ENCODE peak calls at places on chromosomes 12 and 14, in six cellular contexts. One of them, this sample, is unnamed.

GRCh38 chr14:99502989-99503421 is 21.8 kb downstream of the CCNK start:
- DNase-seq in stromal cell of bone marrow: no peak
- DNase-seq in naive thymus-derived CD4-positive, alpha-beta T cell: no peak
- DNase-seq in ACHN: no peak
- DNase-seq in NCI-H774: no peak
- DNase-seq in mesenteric fat pad: no peak
- DNase-seq in this sample: no peak

GRCh38 chr12:4505381-4505986 is 33.2 kb upstream of the RAD51AP1 start:
- DNase-seq in naive thymus-derived CD4-positive, alpha-beta T cell: no peak
- DNase-seq in NCI-H774: no peak
- DNase-seq in stromal cell of bone marrow: no peak
- DNase-seq in ACHN: no peak
- DNase-seq in mesenteric fat pad: no peak
- DNase-seq in this sample: no peak

GRCh38 chr14:96894966-96895365 is 97.8 kb downstream of the VRK1 start:
- DNase-seq in NCI-H774: no peak
- DNase-seq in naive thymus-derived CD4-positive, alpha-beta T cell: no peak
- DNase-seq in mesenteric fat pad: no peak
- DNase-seq in ACHN: peak
- DNase-seq in stromal cell of bone marrow: no peak
- DNase-seq in this sample: no peak

GRCh38 chr14:64439141-64439540 is 26.2 kb upstream of the AKAP5 start:
- DNase-seq in naive thymus-derived CD4-positive, alpha-beta T cell: no peak
- DNase-seq in mesenteric fat pad: no peak
- DNase-seq in NCI-H774: no peak
- DNase-seq in ACHN: no peak
- DNase-seq in stromal cell of bone marrow: no peak
- DNase-seq in this sample: no peak

GRCh38 chr12:12559699-12560296 is 2.9 kb downstream of the DUSP16 start:
- DNase-seq in naive thymus-derived CD4-positive, alpha-beta T cell: no peak
- DNase-seq in NCI-H774: no peak
- DNase-seq in ACHN: no peak
- DNase-seq in mesenteric fat pad: no peak
- DNase-seq in stromal cell of bone marrow: no peak
- DNase-seq in this sample: no peak

GRCh38 chr12:54723653-54724256 is 75.6 kb upstream of the DCD start:
- DNase-seq in mesenteric fat pad: no peak
- DNase-seq in stromal cell of bone marrow: peak
- DNase-seq in ACHN: peak
- DNase-seq in naive thymus-derived CD4-positive, alpha-beta T cell: peak
- DNase-seq in NCI-H774: peak
- DNase-seq in this sample: peak

GRCh38 chr12:66648336-66648735 is 30.5 kb downstream of the GRIP1 start:
- DNase-seq in ACHN: peak
- DNase-seq in mesenteric fat pad: no peak
- DNase-seq in NCI-H774: peak
- DNase-seq in naive thymus-derived CD4-positive, alpha-beta T cell: no peak
- DNase-seq in stromal cell of bone marrow: no peak
- DNase-seq in this sample: no peak

GRCh38 chr14:90607141-90607540 is 209.1 kb downstream of the TTC7B start:
- DNase-seq in stromal cell of bone marrow: no peak
- DNase-seq in naive thymus-derived CD4-positive, alpha-beta T cell: no peak
- DNase-seq in ACHN: no peak
- DNase-seq in mesenteric fat pad: peak
- DNase-seq in NCI-H774: no peak
- DNase-seq in this sample: no peak

GRCh38 chr12:53806689-53807088 is 54.9 kb upstream of the CISTR start:
- DNase-seq in mesenteric fat pad: no peak
- DNase-seq in NCI-H774: no peak
- DNase-seq in ACHN: no peak
- DNase-seq in stromal cell of bone marrow: no peak
- DNase-seq in naive thymus-derived CD4-positive, alpha-beta T cell: no peak
- DNase-seq in this sample: no peak

GRCh38 chr14:88611878-88612277 is 49.0 kb downstream of the ZC3H14 start:
- DNase-seq in NCI-H774: no peak
- DNase-seq in stromal cell of bone marrow: no peak
- DNase-seq in naive thymus-derived CD4-positive, alpha-beta T cell: no peak
- DNase-seq in ACHN: no peak
- DNase-seq in mesenteric fat pad: no peak
- DNase-seq in this sample: no peak

GRCh38 chr12:11158885-11159444 is 12.0 kb upstream of the SMIM10L1 start:
- DNase-seq in naive thymus-derived CD4-positive, alpha-beta T cell: no peak
- DNase-seq in mesenteric fat pad: no peak
- DNase-seq in NCI-H774: no peak
- DNase-seq in stromal cell of bone marrow: no peak
- DNase-seq in ACHN: no peak
- DNase-seq in this sample: no peak

GRCh38 chr14:68571928-68572525 is 220.8 kb downstream of the ZFP36L1 start:
- DNase-seq in naive thymus-derived CD4-positive, alpha-beta T cell: no peak
- DNase-seq in ACHN: no peak
- DNase-seq in stromal cell of bone marrow: no peak
- DNase-seq in mesenteric fat pad: peak
- DNase-seq in NCI-H774: no peak
- DNase-seq in this sample: no peak

GRCh38 chr12:115912440-115912839 is 365.1 kb downstream of the MED13L start:
- DNase-seq in naive thymus-derived CD4-positive, alpha-beta T cell: no peak
- DNase-seq in ACHN: no peak
- DNase-seq in NCI-H774: no peak
- DNase-seq in mesenteric fat pad: no peak
- DNase-seq in stromal cell of bone marrow: no peak
- DNase-seq in this sample: no peak

GRCh38 chr14:68020999-68021663 is 201.6 kb downstream of the RAD51B start:
- DNase-seq in NCI-H774: no peak
- DNase-seq in stromal cell of bone marrow: no peak
- DNase-seq in mesenteric fat pad: no peak
- DNase-seq in naive thymus-derived CD4-positive, alpha-beta T cell: no peak
- DNase-seq in ACHN: no peak
- DNase-seq in this sample: no peak

GRCh38 chr12:94266390-94266789 is 118.0 kb downstream of the PLXNC1 start:
- DNase-seq in NCI-H774: no peak
- DNase-seq in naive thymus-derived CD4-positive, alpha-beta T cell: no peak
- DNase-seq in stromal cell of bone marrow: no peak
- DNase-seq in mesenteric fat pad: no peak
- DNase-seq in ACHN: no peak
- DNase-seq in this sample: no peak

GRCh38 chr12:102016472-102016871 is 45.3 kb downstream of the WASHC3 start:
- DNase-seq in stromal cell of bone marrow: no peak
- DNase-seq in NCI-H774: no peak
- DNase-seq in ACHN: no peak
- DNase-seq in mesenteric fat pad: no peak
- DNase-seq in naive thymus-derived CD4-positive, alpha-beta T cell: no peak
- DNase-seq in this sample: no peak

GRCh38 chr12:56157201-56158028 is 744 bp upstream of the MYL6 start:
- DNase-seq in naive thymus-derived CD4-positive, alpha-beta T cell: peak
- DNase-seq in stromal cell of bone marrow: peak
- DNase-seq in mesenteric fat pad: no peak
- DNase-seq in ACHN: peak
- DNase-seq in NCI-H774: peak
- DNase-seq in this sample: peak

GRCh38 chr12:89040146-89040964 is 311.9 kb downstream of the DUSP6 start:
- DNase-seq in stromal cell of bone marrow: peak
- DNase-seq in NCI-H774: no peak
- DNase-seq in naive thymus-derived CD4-positive, alpha-beta T cell: peak
- DNase-seq in mesenteric fat pad: no peak
- DNase-seq in ACHN: no peak
- DNase-seq in this sample: no peak

GRCh38 chr12:26011099-26011498 is 52.6 kb downstream of the RASSF8 start:
- DNase-seq in mesenteric fat pad: no peak
- DNase-seq in stromal cell of bone marrow: peak
- DNase-seq in NCI-H774: no peak
- DNase-seq in naive thymus-derived CD4-positive, alpha-beta T cell: no peak
- DNase-seq in ACHN: no peak
- DNase-seq in this sample: no peak